ENCODE peak calls at places on chromosome 1, in nine cellular contexts. O, P, N, V, B, S, U, D and Y are unnamed samples.

GRCh38 chr1:11147371-11147770 is 41.8 kb upstream of the ANGPTL7 start:
- DNase-seq in P (peak), B (no peak), V (no peak), U (no peak), N (no peak), S (no peak), O (no peak), D (no peak), Y (no peak)

GRCh38 chr1:58818991-58819390 is 35.1 kb upstream of the JUN start:
- DNase-seq in O (no peak), V (no peak), D (no peak), B (no peak), S (no peak), U (no peak), N (no peak), P (no peak), Y (no peak)

GRCh38 chr1:166948856-166949350 is 26.4 kb downstream of the ILDR2 start:
- DNase-seq in P (no peak), V (no peak), N (no peak), U (no peak), B (no peak), D (no peak), S (no peak), O (no peak), Y (no peak)

GRCh38 chr1:112522621-112523020 is 13.9 kb downstream of the WNT2B start:
- DNase-seq in O (no peak), B (peak), U (no peak), V (no peak), N (no peak), P (peak), D (peak), S (no peak), Y (peak)

GRCh38 chr1:110003747-110004428 is 19.3 kb downstream of the AHCYL1 start:
- DNase-seq in S (peak), B (peak), D (peak), U (no peak), P (peak), O (peak), N (no peak), V (peak), Y (peak)

GRCh38 chr1:40078512-40079333 is 18.3 kb downstream of the PPT1 start:
- DNase-seq in U (peak), S (no peak), N (peak), P (peak), B (no peak), O (no peak), V (peak), D (peak), Y (peak)

GRCh38 chr1:119471566-119471965 is 35.4 kb upstream of the HSD3B1 start:
- DNase-seq in B (no peak), S (no peak), D (no peak), P (no peak), U (no peak), O (no peak), N (no peak), V (no peak), Y (no peak)

GRCh38 chr1:66244429-66244828 is 289.5 kb upstream of the SGIP1 start:
- DNase-seq in B (no peak), S (no peak), O (no peak), U (no peak), D (no peak), V (no peak), P (no peak), N (no peak), Y (no peak)

GRCh38 chr1:112906155-112906698 is 49.8 kb downstream of the SLC16A1 start:
- DNase-seq in S (no peak), N (no peak), P (no peak), V (no peak), D (no peak), B (no peak), U (no peak), O (no peak), Y (no peak)

DNA sequence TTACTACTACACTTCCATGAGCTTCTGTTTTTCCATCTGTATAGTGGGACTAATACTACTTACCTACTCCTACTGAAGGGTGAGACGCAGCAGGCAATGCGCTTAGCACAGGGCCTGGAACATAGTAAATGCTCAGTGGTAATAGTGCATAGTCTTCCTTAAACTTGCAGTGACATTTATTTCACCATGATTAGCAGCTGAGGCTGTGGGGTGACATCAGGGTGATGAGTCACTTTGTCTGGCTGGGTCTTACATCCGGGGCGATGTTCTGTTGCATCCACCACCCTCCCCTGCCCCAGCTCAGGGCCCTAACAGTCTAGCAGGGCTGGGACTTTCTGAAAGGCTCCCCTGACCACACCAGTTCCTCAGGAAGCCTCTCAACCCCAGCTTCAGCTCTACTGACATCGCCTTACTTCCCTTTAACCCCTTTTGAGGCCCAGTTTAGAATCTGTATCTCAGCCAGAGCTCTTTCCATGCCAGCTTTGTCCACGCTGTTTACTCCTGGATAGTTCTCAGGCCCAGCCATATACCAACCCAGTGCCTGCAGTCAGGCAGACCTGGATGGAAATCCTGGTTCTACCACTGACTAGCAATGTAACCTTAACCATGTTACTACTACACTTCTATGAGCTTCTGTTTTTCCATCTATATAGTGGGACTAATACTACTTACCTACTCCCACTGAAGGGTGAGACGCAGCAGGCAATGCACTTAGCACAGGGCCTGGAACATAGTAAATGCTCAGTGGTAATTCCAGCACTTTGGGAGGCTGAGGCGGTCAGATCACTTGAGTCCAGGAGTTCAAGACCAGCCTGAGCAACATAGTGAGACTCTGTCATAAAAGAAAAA is 66.3 kb downstream of the CD58 start:
- DNase-seq in U (peak), B (no peak), O (peak), V (peak), N (peak), S (no peak), D (no peak), P (peak), Y (no peak)
- H3K4me3 ChIP-seq in U (peak), B (no peak), O (no peak), V (no peak), N (peak), S (no peak), D (no peak), P (no peak), Y (no peak)

DNA sequence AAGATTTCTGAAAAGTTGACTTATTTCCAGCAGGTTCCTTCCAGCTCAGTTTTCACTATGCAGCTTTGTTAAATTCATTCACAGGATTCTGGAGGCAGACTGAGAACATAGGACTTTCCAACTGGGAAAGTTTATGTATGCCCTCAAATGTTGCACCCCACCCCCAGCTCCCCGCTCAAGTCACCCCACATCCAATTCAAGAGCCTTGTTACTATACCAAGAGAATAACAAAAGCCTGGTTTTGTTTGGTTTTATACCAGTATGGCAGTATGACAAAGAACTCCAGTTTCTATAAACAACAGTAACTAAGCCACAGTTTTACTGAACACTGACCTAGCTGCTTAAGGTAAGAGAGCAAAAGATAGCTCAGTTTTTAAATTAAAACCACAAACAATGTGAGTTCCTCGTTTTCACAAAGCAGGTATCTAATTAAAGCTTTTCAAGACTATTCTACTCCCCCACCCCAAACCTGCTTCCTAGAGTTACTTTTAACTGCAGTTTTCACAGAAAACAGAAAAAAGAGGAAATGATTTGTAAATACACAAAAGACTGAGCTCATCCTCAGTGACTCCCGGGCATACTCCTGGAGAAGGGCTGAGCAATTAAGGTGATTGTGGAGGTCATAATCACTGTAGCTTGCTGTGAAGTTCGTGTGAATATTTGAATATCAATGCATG is 59.3 kb upstream of the LHX8 start:
- DNase-seq in O (no peak), D (no peak), U (no peak), V (no peak), S (no peak), B (no peak), P (no peak), N (no peak), Y (no peak)
- H3K4me3 ChIP-seq in O (no peak), D (no peak), U (no peak), V (no peak), S (no peak), B (no peak), P (no peak), N (no peak), Y (no peak)

DNA sequence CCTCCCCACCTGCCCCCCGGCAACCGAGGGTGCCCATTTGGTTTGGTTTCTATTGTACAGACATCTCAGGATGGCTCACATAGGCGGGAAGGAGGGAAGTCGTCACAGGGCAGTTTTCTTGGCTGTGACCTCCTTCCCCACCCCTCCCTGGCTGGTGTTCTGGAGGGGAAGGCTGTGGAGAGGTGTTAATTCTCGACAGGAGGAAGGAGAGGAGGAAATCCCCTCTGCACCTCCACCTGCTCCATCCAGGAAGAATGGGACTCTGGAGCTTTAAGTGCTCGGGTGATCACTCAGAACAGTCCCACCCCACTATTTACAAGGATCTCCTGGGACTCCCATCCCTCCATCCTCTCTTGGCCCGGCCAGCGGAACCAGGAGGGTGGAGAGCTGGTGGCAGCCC is 7.6 kb downstream of the MEX3A start:
- DNase-seq in P (no peak), V (no peak), S (no peak), N (no peak), O (no peak), U (no peak), B (no peak), D (no peak), Y (no peak)
- H3K4me3 ChIP-seq in P (no peak), V (no peak), S (no peak), N (no peak), O (no peak), U (no peak), B (no peak), D (no peak), Y (no peak)

GRCh38 chr1:78226784-78227183 is 181.0 kb downstream of the GIPC2 start:
- DNase-seq in D (no peak), S (no peak), P (no peak), U (no peak), N (no peak), O (no peak), V (peak), B (no peak), Y (no peak)

GRCh38 chr1:78222962-78223358 is 177.2 kb downstream of the GIPC2 start:
- DNase-seq in U (no peak), B (no peak), V (no peak), S (no peak), P (no peak), O (no peak), N (no peak), D (no peak), Y (no peak)

GRCh38 chr1:78225153-78225552 is 179.4 kb downstream of the GIPC2 start:
- DNase-seq in S (no peak), P (peak), D (no peak), U (no peak), V (no peak), O (no peak), B (no peak), N (no peak), Y (no peak)

GRCh38 chr1:78222225-78222961 is 176.6 kb downstream of the GIPC2 start:
- DNase-seq in U (no peak), B (no peak), N (no peak), P (no peak), V (no peak), D (no peak), O (no peak), S (no peak), Y (no peak)

DNA sequence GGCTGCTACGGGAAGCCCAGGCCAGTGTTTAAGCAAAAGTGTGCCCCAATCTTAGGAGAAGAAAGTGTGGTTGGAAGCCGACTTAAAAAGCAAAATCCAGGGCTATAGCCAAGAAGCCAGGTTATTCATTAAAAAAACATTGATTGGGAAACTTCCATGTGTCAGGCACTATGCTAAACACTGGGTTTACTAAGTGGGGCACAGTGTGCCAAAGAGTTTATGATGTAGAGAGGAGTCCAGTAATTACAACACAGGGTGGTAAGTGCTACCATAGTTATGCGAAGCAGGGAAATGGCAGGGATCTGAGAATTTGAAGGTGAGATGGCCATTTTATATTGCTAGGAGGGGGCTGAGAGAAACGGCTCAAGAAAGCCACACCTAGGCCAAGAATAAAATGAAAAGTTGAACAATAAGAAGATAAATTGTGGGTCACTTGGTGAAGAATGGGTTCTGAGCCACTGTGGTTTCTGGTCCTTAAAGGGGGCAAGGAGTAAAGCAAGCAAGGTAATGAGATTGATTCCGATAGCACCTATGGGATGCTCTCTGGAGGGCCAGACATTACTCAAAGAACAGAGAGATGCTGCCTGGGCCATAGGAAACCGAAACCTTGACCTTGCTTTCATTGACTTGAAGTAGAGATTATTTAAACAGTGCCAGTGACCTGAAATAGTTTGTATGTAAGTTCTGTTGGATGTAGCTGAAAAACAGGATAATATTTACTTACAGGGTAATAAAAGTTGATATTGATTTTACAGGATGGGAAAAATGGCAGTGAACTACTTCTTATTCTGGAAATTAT is 177.8 kb downstream of the GIPC2 start:
- DNase-seq in V (peak), B (peak), D (no peak), S (no peak), N (no peak), P (peak), O (no peak), U (no peak), Y (peak)
- H3K4me3 ChIP-seq in V (no peak), B (no peak), D (no peak), S (no peak), N (no peak), P (no peak), O (no peak), U (no peak), Y (no peak)

DNA sequence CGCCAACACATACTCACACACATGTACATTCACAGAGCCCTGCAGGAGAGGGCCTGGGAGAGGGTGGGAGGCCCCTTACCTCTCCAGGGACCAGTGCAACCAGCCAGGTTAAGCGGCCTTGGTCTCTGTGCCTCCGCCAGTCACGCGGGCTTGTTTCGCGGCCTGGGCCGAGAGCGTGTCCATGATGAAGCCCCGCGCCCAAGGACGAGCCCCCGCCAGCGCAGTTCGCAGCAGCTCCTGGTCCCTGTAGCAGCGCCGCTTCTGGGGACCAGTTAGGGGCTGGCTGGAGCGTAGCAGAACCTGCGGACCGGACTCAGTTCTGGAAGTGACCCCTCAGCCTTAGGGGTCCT is 7.3 kb upstream of the FAM167B start:
- DNase-seq in U (no peak), S (peak), O (no peak), V (peak), N (no peak), B (no peak), D (no peak), P (no peak), Y (no peak)
- H3K4me3 ChIP-seq in U (peak), S (no peak), O (peak), V (peak), N (peak), B (peak), D (peak), P (no peak), Y (peak)